ENCODE peak calls at places on chromosome 17, in four cellular contexts. One of them, this sample, is unnamed.

GRCh38 chr17:17406225-17406624 is 70.6 kb upstream of the MED9 start:
- DNase-seq in left cardiac atrium: no peak
- DNase-seq in left kidney: no peak
- DNase-seq in colonic mucosa: no peak
- DNase-seq in this sample: peak; percentile 83

GRCh38 chr17:80354381-80354780 is 60.6 kb upstream of the ENDOV start:
- DNase-seq in left cardiac atrium: no peak
- DNase-seq in left kidney: no peak
- DNase-seq in colonic mucosa: no peak
- DNase-seq in this sample: peak; percentile 16

GRCh38 chr17:31744541-31744951 is 114.5 kb downstream of the COPRS start:
- DNase-seq in left cardiac atrium: no peak
- DNase-seq in left kidney: peak; percentile 84
- DNase-seq in colonic mucosa: no peak
- DNase-seq in this sample: no peak

GRCh38 chr17:40430272-40431230 is 12.7 kb upstream of the IGFBP4 start:
- DNase-seq in left cardiac atrium: no peak
- DNase-seq in left kidney: no peak
- DNase-seq in colonic mucosa: peak; percentile 16
- DNase-seq in this sample: peak; percentile 52

GRCh38 chr17:38451030-38451839 is 23.0 kb downstream of the ARHGAP23 start:
- DNase-seq in left cardiac atrium: peak; percentile 70
- DNase-seq in left kidney: peak; percentile 87
- DNase-seq in colonic mucosa: no peak
- DNase-seq in this sample: no peak

GRCh38 chr17:61460796-61461585 is 8.8 kb downstream of the TBX4 start:
- DNase-seq in left cardiac atrium: no peak
- DNase-seq in left kidney: no peak
- DNase-seq in colonic mucosa: no peak
- DNase-seq in this sample: no peak

GRCh38 chr17:48620497-48621139 is 5.5 kb upstream of the HOXB8 start:
- DNase-seq in left cardiac atrium: no peak
- DNase-seq in left kidney: peak; percentile 83
- DNase-seq in colonic mucosa: no peak
- DNase-seq in this sample: no peak

GRCh38 chr17:8173056-8173870 is 2.9 kb downstream of the TMEM107 start:
- DNase-seq in left cardiac atrium: peak; percentile 78
- DNase-seq in left kidney: peak; percentile 97
- DNase-seq in colonic mucosa: peak; percentile 85
- DNase-seq in this sample: no peak

GRCh38 chr17:3770471-3770870 is 30.5 kb downstream of the ITGAE start:
- DNase-seq in left cardiac atrium: no peak
- DNase-seq in left kidney: no peak
- DNase-seq in colonic mucosa: no peak
- DNase-seq in this sample: no peak

GRCh38 chr17:27793168-27793905 is 7.0 kb downstream of the NOS2 start:
- DNase-seq in left cardiac atrium: peak; percentile 45
- DNase-seq in left kidney: peak; percentile 72
- DNase-seq in colonic mucosa: peak; percentile 54
- DNase-seq in this sample: no peak

GRCh38 chr17:28385037-28385797 is 13.7 kb downstream of the SARM1 start:
- DNase-seq in left cardiac atrium: no peak
- DNase-seq in left kidney: peak; percentile 35
- DNase-seq in colonic mucosa: peak; percentile 55
- DNase-seq in this sample: peak; percentile 74

GRCh38 chr17:20008242-20009051 is 712 bp upstream of the SPECC1 start:
- DNase-seq in left cardiac atrium: peak; percentile 40
- DNase-seq in left kidney: peak; percentile 40
- DNase-seq in colonic mucosa: peak; percentile 28
- DNase-seq in this sample: no peak

GRCh38 chr17:55745258-55745657 is 5.6 kb upstream of the PCTP start:
- DNase-seq in left cardiac atrium: no peak
- DNase-seq in left kidney: no peak
- DNase-seq in colonic mucosa: no peak
- DNase-seq in this sample: no peak

GRCh38 chr17:65750678-65751077 is 189.2 kb upstream of the AXIN2 start:
- DNase-seq in left cardiac atrium: peak; percentile 77
- DNase-seq in left kidney: no peak
- DNase-seq in colonic mucosa: peak; percentile 81
- DNase-seq in this sample: peak; percentile 84

GRCh38 chr17:11948791-11949190 is 48.5 kb downstream of the ZNF18 start:
- DNase-seq in left cardiac atrium: peak; percentile 39
- DNase-seq in left kidney: no peak
- DNase-seq in colonic mucosa: no peak
- DNase-seq in this sample: no peak

GRCh38 chr17:46086821-46087220 is 87.8 kb downstream of the STH start:
- DNase-seq in left cardiac atrium: no peak
- DNase-seq in left kidney: no peak
- DNase-seq in colonic mucosa: no peak
- DNase-seq in this sample: no peak

GRCh38 chr17:2347805-2348685 is 10.7 kb downstream of the SGSM2 start:
- DNase-seq in left cardiac atrium: no peak
- DNase-seq in left kidney: peak; percentile 95
- DNase-seq in colonic mucosa: peak; percentile 63
- DNase-seq in this sample: no peak

GRCh38 chr17:61485067-61485775 is 33.0 kb downstream of the TBX4 start:
- DNase-seq in left cardiac atrium: no peak
- DNase-seq in left kidney: no peak
- DNase-seq in colonic mucosa: no peak
- DNase-seq in this sample: no peak

GRCh38 chr17:66191607-66192377 is at the start of gene CEP112:
- DNase-seq in left cardiac atrium: peak; percentile 89
- DNase-seq in left kidney: peak; percentile 96
- DNase-seq in colonic mucosa: peak; percentile 77
- DNase-seq in this sample: peak; percentile 91

GRCh38 chr17:81885869-81886548 is 5.4 kb downstream of the ALYREF start:
- DNase-seq in left cardiac atrium: no peak
- DNase-seq in left kidney: no peak
- DNase-seq in colonic mucosa: no peak
- DNase-seq in this sample: no peak

GRCh38 chr17:59858167-59858790 is 34.5 kb downstream of the TUBD1 start:
- DNase-seq in left cardiac atrium: no peak
- DNase-seq in left kidney: no peak
- DNase-seq in colonic mucosa: no peak
- DNase-seq in this sample: no peak

GRCh38 chr17:49914664-49915063 is 54.3 kb upstream of the DLX4 start:
- DNase-seq in left cardiac atrium: no peak
- DNase-seq in left kidney: no peak
- DNase-seq in colonic mucosa: no peak
- DNase-seq in this sample: no peak

GRCh38 chr17:78748730-78749317 is 33.2 kb downstream of the CYTH1 start:
- DNase-seq in left cardiac atrium: peak; percentile 63
- DNase-seq in left kidney: no peak
- DNase-seq in colonic mucosa: peak; percentile 71
- DNase-seq in this sample: peak; percentile 87

GRCh38 chr17:14308965-14309879 is 8.3 kb downstream of the HS3ST3B1 start:
- DNase-seq in left cardiac atrium: peak; percentile 87
- DNase-seq in left kidney: peak; percentile 99
- DNase-seq in colonic mucosa: peak; percentile 88
- DNase-seq in this sample: peak; percentile 95

GRCh38 chr17:78001182-78001581 is 42.7 kb downstream of the TNRC6C start:
- DNase-seq in left cardiac atrium: no peak
- DNase-seq in left kidney: peak; percentile 77
- DNase-seq in colonic mucosa: no peak
- DNase-seq in this sample: no peak

GRCh38 chr17:14759325-14759724 is 458.4 kb downstream of the HS3ST3B1 start:
- DNase-seq in left cardiac atrium: no peak
- DNase-seq in left kidney: no peak
- DNase-seq in colonic mucosa: no peak
- DNase-seq in this sample: no peak

GRCh38 chr17:9725575-9725974 is 65.8 kb downstream of the DHRS7C start:
- DNase-seq in left cardiac atrium: no peak
- DNase-seq in left kidney: peak; percentile 43
- DNase-seq in colonic mucosa: no peak
- DNase-seq in this sample: no peak

GRCh38 chr17:53191878-53192277 is 630.8 kb upstream of the KIF2B start:
- DNase-seq in left cardiac atrium: no peak
- DNase-seq in left kidney: no peak
- DNase-seq in colonic mucosa: no peak
- DNase-seq in this sample: no peak

GRCh38 chr17:79915850-79916430 is 76.7 kb upstream of the CBX4 start:
- DNase-seq in left cardiac atrium: no peak
- DNase-seq in left kidney: peak; percentile 64
- DNase-seq in colonic mucosa: peak; percentile 83
- DNase-seq in this sample: no peak

GRCh38 chr17:82836823-82837357 is 2.9 kb downstream of the ZNF750 start:
- DNase-seq in left cardiac atrium: no peak
- DNase-seq in left kidney: peak; percentile 48
- DNase-seq in colonic mucosa: no peak
- DNase-seq in this sample: peak; percentile 34

GRCh38 chr17:66466933-66467367 is 164.5 kb downstream of the PRKCA start:
- DNase-seq in left cardiac atrium: peak; percentile 31
- DNase-seq in left kidney: peak; percentile 83
- DNase-seq in colonic mucosa: no peak
- DNase-seq in this sample: no peak

GRCh38 chr17:12431188-12431587 is 234.5 kb upstream of the MYOCD start:
- DNase-seq in left cardiac atrium: no peak
- DNase-seq in left kidney: no peak
- DNase-seq in colonic mucosa: no peak
- DNase-seq in this sample: no peak

GRCh38 chr17:57357830-57358426 is 101.6 kb downstream of the MSI2 start:
- DNase-seq in left cardiac atrium: no peak
- DNase-seq in left kidney: peak; percentile 24
- DNase-seq in colonic mucosa: no peak
- DNase-seq in this sample: no peak

GRCh38 chr17:22193113-22193512 is 500.8 kb downstream of the KCNJ18 start:
- DNase-seq in left cardiac atrium: no peak
- DNase-seq in left kidney: no peak
- DNase-seq in colonic mucosa: no peak
- DNase-seq in this sample: no peak

GRCh38 chr17:27366438-27366837 is 72.5 kb downstream of the WSB1 start:
- DNase-seq in left cardiac atrium: no peak
- DNase-seq in left kidney: no peak
- DNase-seq in colonic mucosa: no peak
- DNase-seq in this sample: no peak

GRCh38 chr17:28550858-28551257 is 1.6 kb downstream of the UNC119 start:
- DNase-seq in left cardiac atrium: no peak
- DNase-seq in left kidney: no peak
- DNase-seq in colonic mucosa: no peak
- DNase-seq in this sample: peak; percentile 62